ENCODE peak calls at places on chromosome 20, in eight cellular contexts. I is AG09319, R is astrocyte of the cerebellum, J is ascending aorta, C is PC-9, H is WTC11, L is mucosa of descending colon, Z is GM20000. B is an unnamed sample.

GRCh38 chr20:11869641-11870040 is 48.1 kb upstream of the BTBD3 start:
- DNase-seq in I (no peak), R (no peak), J (no peak), C (no peak), H (no peak), L (no peak), Z (no peak), B (no peak)

GRCh38 chr20:50663095-50663821 is 28.1 kb downstream of the RIPOR3 start:
- DNase-seq in I (no peak), R (no peak), J (no peak), C (peak), H (no peak), L (no peak), Z (no peak), B (peak)

GRCh38 chr20:5715068-5715841 is 34.9 kb upstream of the SHLD1 start:
- DNase-seq in I (no peak), R (no peak), J (no peak), C (peak), H (no peak), L (no peak), Z (no peak), B (peak)

GRCh38 chr20:17950670-17951069 is 17.9 kb downstream of the SNX5 start:
- DNase-seq in I (no peak), R (no peak), J (no peak), C (no peak), H (no peak), L (no peak), Z (no peak), B (no peak)

GRCh38 chr20:35305682-35306556 is 13.7 kb upstream of the FAM83C start:
- DNase-seq in I (peak), R (peak), J (peak), C (peak), H (no peak), L (no peak), Z (no peak), B (peak)

GRCh38 chr20:4684837-4685413 is 36.8 kb upstream of the PRND start:
- DNase-seq in I (no peak), R (no peak), J (no peak), C (no peak), H (no peak), L (no peak), Z (no peak), B (no peak)

GRCh38 chr20:17969884-17970409 is 1.1 kb downstream of the MGME1 start:
- DNase-seq in I (no peak), R (no peak), J (peak), C (no peak), H (no peak), L (peak), Z (peak), B (peak)

GRCh38 chr20:5402903-5403531 is 86.3 kb upstream of the PROKR2 start:
- DNase-seq in I (no peak), R (no peak), J (no peak), C (peak), H (peak), L (peak), Z (peak), B (peak)

GRCh38 chr20:17568972-17569471 is 853 bp upstream of the DSTN start:
- DNase-seq in I (peak), R (peak), J (peak), C (peak), H (peak), L (peak), Z (peak), B (peak)

GRCh38 chr20:53047203-53047602 is 75.0 kb downstream of the TSHZ2 start:
- DNase-seq in I (no peak), R (no peak), J (no peak), C (no peak), H (no peak), L (no peak), Z (no peak), B (no peak)

GRCh38 chr20:45275327-45275726 is 21.0 kb upstream of the SLPI start:
- DNase-seq in I (no peak), R (no peak), J (no peak), C (no peak), H (no peak), L (no peak), Z (no peak), B (no peak)

GRCh38 chr20:54112221-54112884 is 42.0 kb upstream of the BCAS1 start:
- DNase-seq in I (no peak), R (no peak), J (no peak), C (no peak), H (no peak), L (peak), Z (no peak), B (no peak)

GRCh38 chr20:4090756-4091331 is 75.5 kb upstream of the RNF24 start:
- DNase-seq in I (peak), R (no peak), J (peak), C (no peak), H (no peak), L (no peak), Z (no peak), B (no peak)

GRCh38 chr20:49567421-49568256 is at the start of gene PTGIS:
- DNase-seq in I (no peak), R (no peak), J (peak), C (no peak), H (peak), L (no peak), Z (no peak), B (no peak)

GRCh38 chr20:29878281-29878741 is 1379.2 kb upstream of the DEFB115 start:
- DNase-seq in I (no peak), R (no peak), J (no peak), C (peak), H (no peak), L (no peak), Z (peak), B (no peak)

GRCh38 chr20:17747431-17747846 is 47.7 kb downstream of the BANF2 start:
- DNase-seq in I (peak), R (peak), J (no peak), C (peak), H (no peak), L (no peak), Z (no peak), B (no peak)

GRCh38 chr20:44040202-44040915 is 125.7 kb downstream of the TOX2 start:
- DNase-seq in I (no peak), R (no peak), J (no peak), C (no peak), H (no peak), L (no peak), Z (no peak), B (no peak)

GRCh38 chr20:25076731-25077609 is 5.0 kb downstream of the VSX1 start:
- DNase-seq in I (no peak), R (no peak), J (no peak), C (peak), H (no peak), L (peak), Z (no peak), B (peak)

GRCh38 chr20:16803965-16804792 is 56.0 kb downstream of the OTOR start:
- DNase-seq in I (peak), R (peak), J (peak), C (peak), H (peak), L (peak), Z (peak), B (peak)

GRCh38 chr20:58174708-58175287 is 53.7 kb downstream of the ANKRD60 start:
- DNase-seq in I (no peak), R (no peak), J (peak), C (no peak), H (no peak), L (peak), Z (no peak), B (no peak)

GRCh38 chr20:49278817-49279676 is 1.2 kb upstream of the ZNFX1 start:
- DNase-seq in I (no peak), R (no peak), J (no peak), C (peak), H (no peak), L (peak), Z (no peak), B (peak)

GRCh38 chr20:5741089-5741488 is 9.1 kb upstream of the SHLD1 start:
- DNase-seq in I (peak), R (peak), J (no peak), C (no peak), H (no peak), L (no peak), Z (no peak), B (no peak)

GRCh38 chr20:32354592-32355416 is 3.3 kb upstream of the ASXL1 start:
- DNase-seq in I (no peak), R (no peak), J (no peak), C (peak), H (no peak), L (no peak), Z (no peak), B (peak)

GRCh38 chr20:49676581-49677291 is 36.9 kb downstream of the B4GALT5 start:
- DNase-seq in I (no peak), R (no peak), J (no peak), C (no peak), H (no peak), L (peak), Z (peak), B (peak)

GRCh38 chr20:34377072-34377847 is 14.2 kb downstream of the ITCH start:
- DNase-seq in I (no peak), R (no peak), J (no peak), C (no peak), H (no peak), L (no peak), Z (peak), B (peak)

GRCh38 chr20:37436527-37436926 is 84.5 kb upstream of the NNAT start:
- DNase-seq in I (no peak), R (no peak), J (no peak), C (no peak), H (no peak), L (no peak), Z (no peak), B (no peak)

GRCh38 chr20:24771651-24772061 is 177.4 kb upstream of the CST7 start:
- DNase-seq in I (no peak), R (no peak), J (peak), C (no peak), H (no peak), L (no peak), Z (no peak), B (no peak)

GRCh38 chr20:47468290-47469050 is 33.2 kb upstream of the NCOA3 start:
- DNase-seq in I (no peak), R (no peak), J (no peak), C (no peak), H (no peak), L (peak), Z (peak), B (no peak)

GRCh38 chr20:17896247-17896723 is 72.3 kb downstream of the SNX5 start:
- DNase-seq in I (no peak), R (no peak), J (peak), C (no peak), H (no peak), L (no peak), Z (no peak), B (no peak)

GRCh38 chr20:23200914-23201313 is 114.8 kb upstream of the CD93 start:
- DNase-seq in I (no peak), R (no peak), J (peak), C (peak), H (peak), L (peak), Z (peak), B (peak)

GRCh38 chr20:17810847-17811604 is 111.3 kb downstream of the BANF2 start:
- DNase-seq in I (no peak), R (no peak), J (no peak), C (no peak), H (no peak), L (no peak), Z (no peak), B (no peak)

GRCh38 chr20:51428451-51429143 is 113.9 kb downstream of the NFATC2 start:
- DNase-seq in I (no peak), R (no peak), J (peak), C (no peak), H (peak), L (no peak), Z (no peak), B (no peak)

GRCh38 chr20:61964675-61965605 is 100.7 kb downstream of the TAF4 start:
- DNase-seq in I (no peak), R (no peak), J (no peak), C (no peak), H (no peak), L (no peak), Z (no peak), B (no peak)

GRCh38 chr20:11173936-11174335 is 500.1 kb upstream of the JAG1 start:
- DNase-seq in I (no peak), R (peak), J (no peak), C (no peak), H (no peak), L (no peak), Z (no peak), B (no peak)

GRCh38 chr20:51500936-51501335 is 41.6 kb downstream of the NFATC2 start:
- DNase-seq in I (no peak), R (no peak), J (no peak), C (no peak), H (no peak), L (no peak), Z (no peak), B (peak)

GRCh38 chr20:14775778-14776177 is 438.4 kb upstream of the FLRT3 start:
- DNase-seq in I (peak), R (peak), J (no peak), C (peak), H (no peak), L (peak), Z (no peak), B (no peak)

GRCh38 chr20:14069796-14070195 is 74.5 kb downstream of the MACROD2 start:
- DNase-seq in I (no peak), R (peak), J (no peak), C (no peak), H (no peak), L (no peak), Z (no peak), B (no peak)

GRCh38 chr20:48631114-48632016 is 196.4 kb downstream of the PREX1 start:
- DNase-seq in I (no peak), R (no peak), J (no peak), C (no peak), H (no peak), L (no peak), Z (no peak), B (no peak)

GRCh38 chr20:37897008-37897548 is 5.8 kb upstream of the VSTM2L start:
- DNase-seq in I (no peak), R (peak), J (no peak), C (no peak), H (peak), L (no peak), Z (no peak), B (no peak)

DNA sequence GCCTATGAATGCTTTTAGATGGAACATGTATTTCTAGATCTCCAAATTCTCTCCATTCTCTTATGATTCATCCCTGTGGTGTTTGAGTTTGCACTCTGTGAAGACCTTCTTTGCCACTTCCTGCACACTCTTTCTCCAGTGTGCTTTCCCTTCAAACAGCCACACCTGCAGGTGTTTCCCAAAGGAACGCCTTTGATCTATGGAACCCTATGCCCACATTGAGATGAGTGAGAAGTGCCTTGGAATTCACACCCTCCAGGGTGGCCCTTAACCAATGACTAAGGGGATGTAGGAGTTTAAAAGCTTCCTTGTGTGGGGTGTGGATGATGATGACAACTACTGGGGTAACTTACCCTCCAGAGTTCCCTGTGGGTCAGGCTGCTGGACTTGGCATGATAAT is 570.1 kb downstream of the DHX35 start:
- DNase-seq in I (no peak), R (no peak), J (no peak), C (no peak), H (no peak), L (peak), Z (no peak), B (no peak)
- TF ChIP-seq CTCF in I (no peak), R (no peak), J (no peak), C (no peak), H (no peak), L (no peak), Z (no peak), B (no peak)

GRCh38 chr20:63538204-63539091 is 1.3 kb upstream of the PTK6 start:
- DNase-seq in I (no peak), R (no peak), J (no peak), C (peak), H (peak), L (peak), Z (no peak), B (peak)
- TF ChIP-seq CTCF in I (no peak), R (no peak), J (no peak), C (peak), H (peak), L (no peak), Z (peak), B (peak)

GRCh38 chr20:36350439-36350838 is 44.3 kb downstream of the DLGAP4 start:
- DNase-seq in I (no peak), R (no peak), J (no peak), C (no peak), H (no peak), L (no peak), Z (no peak), B (no peak)
- TF ChIP-seq CTCF in I (no peak), R (no peak), J (no peak), C (no peak), H (no peak), L (no peak), Z (no peak), B (no peak)

DNA sequence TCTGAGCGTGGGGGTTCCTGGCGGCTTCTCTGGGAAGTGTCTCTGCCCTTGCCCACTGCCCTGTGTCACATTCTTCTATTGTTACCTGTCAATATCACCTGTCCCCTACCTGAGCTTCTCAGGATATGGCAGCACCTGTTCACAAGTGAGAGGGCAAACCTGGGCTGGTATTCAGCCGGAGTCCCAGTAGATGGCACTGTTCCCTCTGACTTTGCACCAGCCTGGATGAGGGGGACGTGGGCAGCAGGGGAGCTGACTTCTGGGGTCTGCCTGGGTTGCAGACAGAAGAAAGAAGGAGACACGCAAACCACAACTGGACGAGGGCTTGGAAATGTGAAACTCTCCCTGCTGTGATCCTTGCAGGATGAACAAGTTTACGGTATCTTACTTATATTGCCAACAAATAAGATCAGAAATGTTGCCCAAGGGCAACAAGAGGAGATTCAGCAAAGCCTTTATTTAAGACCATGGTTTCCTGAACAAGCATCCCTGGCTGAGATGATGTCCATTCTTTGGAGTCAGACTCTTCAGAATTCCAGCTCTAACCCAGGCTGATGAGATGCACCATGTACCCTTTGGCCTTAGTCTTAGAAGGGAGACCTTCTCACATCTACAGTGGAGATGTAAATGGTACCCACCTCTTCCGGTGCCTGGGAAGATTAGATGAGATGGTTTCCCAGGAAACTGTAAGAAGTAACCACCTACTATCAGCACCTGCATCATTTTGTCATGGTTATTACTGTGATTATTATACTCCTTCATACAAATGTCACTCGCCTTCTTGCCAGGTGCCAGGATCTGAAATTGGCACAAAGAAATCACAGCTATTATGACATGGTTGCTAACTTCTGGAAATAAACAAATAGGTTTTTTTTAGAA is 400.0 kb upstream of the CDH4 start:
- DNase-seq in I (no peak), R (no peak), J (no peak), C (no peak), H (peak), L (peak), Z (no peak), B (peak)
- TF ChIP-seq CTCF in I (no peak), R (peak), J (no peak), C (peak), H (peak), L (no peak), Z (peak), B (peak)

GRCh38 chr20:46399401-46399800 is 7.0 kb downstream of the ELMO2 start:
- DNase-seq in I (no peak), R (no peak), J (no peak), C (no peak), H (no peak), L (no peak), Z (no peak), B (no peak)

GRCh38 chr20:46400828-46401477 is 5.5 kb downstream of the ELMO2 start:
- DNase-seq in I (peak), R (no peak), J (no peak), C (no peak), H (no peak), L (no peak), Z (no peak), B (peak)

GRCh38 chr20:46401478-46401860 is 4.9 kb downstream of the ELMO2 start:
- DNase-seq in I (no peak), R (no peak), J (no peak), C (no peak), H (no peak), L (no peak), Z (peak), B (peak)

GRCh38 chr20:46398963-46399362 is 7.5 kb downstream of the ELMO2 start:
- DNase-seq in I (no peak), R (no peak), J (no peak), C (no peak), H (no peak), L (no peak), Z (no peak), B (no peak)

GRCh38 chr20:46400253-46400652 is 6.2 kb downstream of the ELMO2 start:
- DNase-seq in I (peak), R (no peak), J (peak), C (no peak), H (no peak), L (no peak), Z (no peak), B (no peak)
- TF ChIP-seq CTCF in I (no peak), R (no peak), J (peak), C (no peak), H (no peak), L (no peak), Z (no peak), B (no peak)

GRCh38 chr20:1299522-1299921 is 29.4 kb downstream of the SDCBP2 start:
- DNase-seq in I (no peak), R (no peak), J (no peak), C (peak), H (peak), L (peak), Z (no peak), B (peak)
- TF ChIP-seq CTCF in I (no peak), R (peak), J (no peak), C (peak), H (peak), L (no peak), Z (no peak), B (peak)

GRCh38 chr20:41738584-41739193 is 120.5 kb upstream of the CHD6 start:
- DNase-seq in I (no peak), R (peak), J (no peak), C (peak), H (peak), L (peak), Z (peak), B (peak)
- TF ChIP-seq CTCF in I (peak), R (peak), J (peak), C (peak), H (peak), L (peak), Z (peak), B (peak)

GRCh38 chr20:19815553-19815991 is 57.5 kb downstream of the RIN2 start:
- DNase-seq in I (peak), R (peak), J (peak), C (peak), H (no peak), L (no peak), Z (no peak), B (no peak)
- TF ChIP-seq CTCF in I (peak), R (no peak), J (no peak), C (no peak), H (no peak), L (no peak), Z (no peak), B (no peak)

B was measured in activated CD8-positive, alpha-beta T cell treated with anti-CD3 and anti-CD28 coated beads for 36 hours.